ENCODE peak calls at places on chromosomes 6 and 20, in four cellular contexts. Q is stomach, Z is heart right ventricle, N is GM23338. P is an unnamed sample.

GRCh38 chr6:29965873-29966601 is 23.7 kb downstream of the HLA-A start:
- DNase-seq in Q (peak; percentile 92), N (peak; percentile 52), Z (peak; percentile 88), P (peak; percentile 71)

GRCh38 chr6:43287717-43288679 is 10.1 kb upstream of the SLC22A7 start:
- DNase-seq in N (no peak), Q (no peak), Z (no peak), P (no peak)

GRCh38 chr6:126153661-126154060 is 167.3 kb downstream of the TRMT11 start:
- DNase-seq in Z (no peak), Q (no peak), N (no peak), P (no peak)

GRCh38 chr6:111709615-111710398 is 104.1 kb upstream of the TRAF3IP2 start:
- DNase-seq in Q (peak; percentile 69), Z (peak; percentile 86), N (peak; percentile 82), P (no peak)

GRCh38 chr6:52324239-52324638 is 37.7 kb upstream of the PAQR8 start:
- DNase-seq in Z (no peak), N (no peak), Q (no peak), P (no peak)

GRCh38 chr6:137415127-137415833 is 78.9 kb downstream of the OLIG3 start:
- DNase-seq in Z (peak; percentile 57), N (peak; percentile 90), Q (peak; percentile 65), P (peak; percentile 62)

GRCh38 chr6:113873043-113873667 is 16.0 kb downstream of the MARCKS start:
- DNase-seq in N (peak; percentile 28), Z (peak; percentile 15), Q (peak; percentile 76), P (no peak)

GRCh38 chr6:106975699-106976032 is 1.1 kb upstream of the CD24 start:
- DNase-seq in N (peak; percentile 62), Z (no peak), Q (no peak), P (no peak)

GRCh38 chr20:3199206-3199605 is 5.3 kb downstream of the DDRGK1 start:
- DNase-seq in Q (no peak), N (no peak), Z (no peak), P (no peak)

GRCh38 chr20:56417911-56418310 is 5.9 kb downstream of the CASS4 start:
- DNase-seq in N (no peak), Z (no peak), Q (no peak), P (no peak)

GRCh38 chr20:3749087-3749688 is 16.7 kb downstream of the HSPA12B start:
- DNase-seq in Q (no peak), Z (no peak), N (no peak), P (no peak)

GRCh38 chr20:48574383-48574782 is 253.4 kb downstream of the PREX1 start:
- DNase-seq in Z (no peak), N (peak; percentile 44), Q (no peak), P (no peak)

GRCh38 chr6:80186082-80186481 is 79.6 kb downstream of the BCKDHB start:
- DNase-seq in N (no peak), Z (no peak), Q (no peak), P (no peak)

GRCh38 chr6:75183099-75183541 is 22.7 kb downstream of the COL12A1 start:
- DNase-seq in Z (no peak), Q (no peak), N (no peak), P (no peak)

GRCh38 chr6:122696079-122696478 is 83.4 kb upstream of the FABP7 start:
- DNase-seq in Q (no peak), Z (no peak), N (no peak), P (no peak)

GRCh38 chr20:38153011-38153329 is 12.1 kb downstream of the TGM2 start:
- DNase-seq in Z (no peak), Q (no peak), N (no peak), P (no peak)

GRCh38 chr6:163926642-163927041 is 512.1 kb downstream of the QKI start:
- DNase-seq in Q (no peak), N (no peak), Z (peak; percentile 23), P (peak; percentile 11)

GRCh38 chr20:4261333-4262284 is 246.3 kb upstream of the RNF24 start:
- DNase-seq in N (peak; percentile 29), Q (no peak), Z (no peak), P (no peak)

GRCh38 chr20:41524980-41525613 is 93.1 kb downstream of the CHD6 start:
- DNase-seq in Q (peak; percentile 90), Z (peak; percentile 86), N (no peak), P (peak; percentile 83)

GRCh38 chr6:42547407-42548329 is 16.2 kb upstream of the UBR2 start:
- DNase-seq in Z (peak; percentile 80), Q (peak; percentile 87), N (peak; percentile 88), P (peak; percentile 96)

GRCh38 chr20:34536798-34537394 is 20.7 kb downstream of the DYNLRB1 start:
- DNase-seq in Q (peak; percentile 73), Z (peak; percentile 61), N (peak; percentile 80), P (peak; percentile 75)

GRCh38 chr6:32375739-32376529 is 4.2 kb upstream of the TSBP1 start:
- DNase-seq in Z (no peak), Q (no peak), N (no peak), P (no peak)

GRCh38 chr20:48901326-48901725 is 20.2 kb upstream of the ARFGEF2 start:
- DNase-seq in Q (no peak), N (no peak), Z (no peak), P (no peak)

GRCh38 chr6:118542184-118542952 is 5.7 kb upstream of the PLN start:
- DNase-seq in Z (no peak), Q (no peak), N (no peak), P (no peak)

GRCh38 chr6:85594197-85594930 is 706 bp upstream of the SNX14 start:
- DNase-seq in N (peak; percentile 43), Z (no peak), Q (no peak), P (no peak)

GRCh38 chr6:140051521-140052455 is 677.3 kb upstream of the CITED2 start:
- DNase-seq in Q (no peak), Z (no peak), N (no peak), P (no peak)

GRCh38 chr20:63309261-63310071 is 16.5 kb downstream of the COL20A1 start:
- DNase-seq in N (peak; percentile 76), Z (peak; percentile 30), Q (peak; percentile 36), P (no peak)

GRCh38 chr6:44512868-44513641 is 125.5 kb downstream of the CDC5L start:
- DNase-seq in Q (no peak), N (no peak), Z (peak; percentile 25), P (no peak)

GRCh38 chr6:17845598-17845997 is 138.9 kb upstream of the NUP153 start:
- DNase-seq in Q (no peak), Z (no peak), N (no peak), P (no peak)

GRCh38 chr6:39341942-39342341 is 19.4 kb upstream of the KCNK16 start:
- DNase-seq in Z (no peak), Q (no peak), N (no peak), P (no peak)

GRCh38 chr6:123380257-123380656 is 256.5 kb downstream of the TRDN start:
- DNase-seq in N (peak; percentile 68), Z (peak; percentile 10), Q (no peak), P (no peak)

GRCh38 chr6:6591778-6592388 is 3.4 kb downstream of the LY86 start:
- DNase-seq in Q (no peak), Z (peak; percentile 46), N (no peak), P (no peak)

GRCh38 chr6:25950297-25950696 is 12.3 kb upstream of the TRIM38 start:
- DNase-seq in N (no peak), Z (no peak), Q (no peak), P (no peak)

GRCh38 chr20:4038676-4039075 is 23.3 kb upstream of the RNF24 start:
- DNase-seq in Q (no peak), Z (no peak), N (no peak), P (no peak)

GRCh38 chr20:58740356-58741308 is 48.0 kb downstream of the NPEPL1 start:
- DNase-seq in Z (no peak), N (no peak), Q (no peak), P (no peak)

GRCh38 chr20:33843854-33844253 is 32.7 kb downstream of the CHMP4B start:
- DNase-seq in Z (no peak), Q (no peak), N (no peak), P (no peak)

GRCh38 chr6:116395647-116396046 is 24.9 kb downstream of the DSE start:
- DNase-seq in N (no peak), Z (no peak), Q (no peak), P (no peak)

GRCh38 chr20:5215592-5216304 is 88.9 kb downstream of the CDS2 start:
- DNase-seq in Z (no peak), Q (no peak), N (no peak), P (no peak)

GRCh38 chr6:150200428-150201105 is 57.7 kb downstream of the PPP1R14C start:
- DNase-seq in Q (no peak), N (no peak), Z (no peak), P (no peak)
- H3K27ac ChIP-seq in Q (no peak overlapping the region), N (no peak overlapping the region), Z (no peak overlapping the region), P (no peak overlapping the region)

DNA sequence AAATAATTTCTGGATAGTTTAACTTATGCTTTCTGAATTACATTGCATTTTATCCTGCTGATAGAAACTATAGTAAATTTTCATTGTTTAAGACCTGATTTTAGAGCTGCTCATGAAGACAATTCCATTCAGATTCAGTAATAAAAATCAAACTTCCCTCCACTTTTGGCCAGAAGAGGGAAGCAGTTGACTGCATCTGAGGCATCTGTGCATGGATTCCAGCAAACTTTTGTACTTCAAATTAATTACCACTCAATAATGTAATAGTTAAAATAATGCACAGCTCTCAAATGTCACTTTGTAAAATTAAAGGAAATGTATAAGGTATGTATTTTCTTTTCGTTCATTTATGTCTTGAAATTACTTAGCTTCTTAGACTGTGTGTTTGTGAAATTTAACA is 64.2 kb upstream of the SLC35B3 start:
- DNase-seq in Q (no peak), Z (no peak), N (peak; percentile 50), P (no peak)
- TF ChIP-seq CTCF in Q (no peak), Z (peak; percentile 32), N (peak; percentile 73), P (peak; percentile 54)

GRCh38 chr6:130778946-130779657 is 48.1 kb upstream of the SMLR1 start:
- DNase-seq in Z (no peak), N (no peak), Q (no peak), P (no peak)
- H3K4me3 ChIP-seq in Z (no peak overlapping the region), N (no peak overlapping the region), Q (no peak overlapping the region), P (no peak overlapping the region)

GRCh38 chr20:50358166-50358565 is 152.0 kb upstream of the PTPN1 start:
- DNase-seq in N (no peak), Q (no peak), Z (no peak), P (no peak)
- H3K27ac ChIP-seq in N (no peak overlapping the region), Q (no peak overlapping the region), Z (no peak overlapping the region), P (no peak overlapping the region)

DNA sequence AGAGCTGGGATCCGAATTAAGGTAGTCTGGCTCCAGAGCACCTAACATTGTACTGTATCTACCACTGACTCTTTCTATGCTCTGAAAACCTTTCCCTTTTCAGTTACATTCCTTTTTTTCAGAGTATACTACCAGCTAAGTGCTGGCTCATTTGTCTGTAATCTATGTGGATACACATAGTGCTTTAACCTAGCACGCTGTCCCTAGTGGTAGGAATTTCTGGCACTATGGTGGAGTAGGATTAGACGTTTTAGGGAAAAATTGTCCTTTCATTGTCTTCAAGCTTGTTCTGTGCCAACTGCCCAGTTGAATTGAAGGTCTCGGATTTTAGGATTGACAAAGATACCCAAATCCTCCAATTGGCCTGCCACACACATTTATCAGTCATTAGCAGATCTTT is 259.1 kb upstream of the FERMT1 start:
- DNase-seq in N (peak; percentile 79), Z (no peak), Q (no peak), P (no peak)
- TF ChIP-seq CTCF in N (peak; percentile 72), Z (no peak), Q (peak; percentile 36), P (no peak)

GRCh38 chr20:50195524-50196120 is 5.0 kb downstream of the CEBPB start:
- DNase-seq in Z (no peak), Q (no peak), N (no peak), P (no peak)
- H3K4me3 ChIP-seq in Z (no peak overlapping the region), Q (no peak overlapping the region), N (no peak overlapping the region), P (no peak overlapping the region)